ENCODE peak calls at places on chromosomes 3 and 15, in ten cellular contexts. I is cardiac fibroblast; V is NCI-H345; N is AG09319; W is head of caudate nucleus; X is EL; F is stimulated activated effector memory CD8-positive, alpha-beta T cell treated with anti-CD3 and anti-CD28 coated beads, Interleukin-12 subunit alpha, Interleukin-12 subunit beta, amount 100 ng/mL, for 72 hours; Y is H4; M is hippocampal formation; T is breast epithelium. Z is an unnamed sample.

GRCh38 chr3:78879516-78879860 is 888.3 kb downstream of the ROBO1 start:
- DNase-seq in I (no peak), V (no peak), N (no peak), T (no peak), Y (no peak), X (no peak), M (no peak), F (no peak), W (no peak), Z (no peak)

GRCh38 chr3:18194431-18194830 is 230.7 kb downstream of the SATB1 start:
- DNase-seq in W (no peak), M (no peak), F (no peak), V (no peak), N (no peak), X (peak; percentile 6), Y (peak; percentile 2), T (no peak), I (peak; percentile 57), Z (no peak)

GRCh38 chr3:65483475-65483874 is 555.2 kb downstream of the MAGI1 start:
- DNase-seq in Y (no peak), M (peak; percentile 73), T (peak; percentile 68), F (no peak), W (peak; percentile 30), V (peak; percentile 24), X (no peak), N (no peak), I (no peak), Z (peak; percentile 82)

GRCh38 chr15:71469393-71469792 is 341.0 kb upstream of the NR2E3 start:
- DNase-seq in M (no peak), V (no peak), T (no peak), I (no peak), W (no peak), F (no peak), N (peak; percentile 65), Y (no peak), X (peak; percentile 6), Z (no peak)

GRCh38 chr3:168467085-168467714 is 371.5 kb upstream of the GOLIM4 start:
- DNase-seq in M (peak; percentile 48), F (no peak), V (no peak), I (peak; percentile 51), W (peak; percentile 45), Y (peak; percentile 58), N (peak; percentile 1), T (no peak), X (peak; percentile 10), Z (peak; percentile 60)

GRCh38 chr3:174532776-174533175 is 326.4 kb upstream of the NAALADL2 start:
- DNase-seq in I (no peak), F (no peak), T (no peak), N (no peak), M (no peak), Y (no peak), X (no peak), V (no peak), W (no peak), Z (no peak)

GRCh38 chr15:47746516-47746915 is 29.2 kb downstream of the SEMA6D start:
- DNase-seq in N (no peak), T (no peak), M (no peak), F (no peak), W (no peak), X (no peak), I (no peak), Y (no peak), V (no peak), Z (no peak)

GRCh38 chr15:51874751-51875644 is 45.5 kb downstream of the TMOD3 start:
- DNase-seq in X (peak; percentile 98), N (peak; percentile 85), V (no peak), M (no peak), T (no peak), Y (peak; percentile 84), F (no peak), W (no peak), I (peak; percentile 99), Z (peak; percentile 70)

GRCh38 chr3:23435904-23436303 is 232.8 kb downstream of the UBE2E2 start:
- DNase-seq in I (no peak), F (no peak), X (no peak), M (no peak), W (no peak), N (no peak), T (no peak), V (no peak), Y (no peak), Z (no peak)

GRCh38 chr3:183924956-183925355 is 40.3 kb upstream of the PARL start:
- DNase-seq in X (no peak), Y (no peak), F (no peak), V (no peak), I (peak; percentile 93), M (no peak), T (no peak), N (no peak), W (no peak), Z (no peak)

GRCh38 chr3:99232696-99233095 is 331.2 kb upstream of the DCBLD2 start:
- DNase-seq in X (no peak), M (no peak), T (no peak), W (no peak), V (no peak), N (no peak), I (peak; percentile 48), Y (no peak), F (no peak), Z (no peak)

GRCh38 chr15:83324799-83325198 is 40.3 kb upstream of the BNC1 start:
- DNase-seq in Y (no peak), I (no peak), N (no peak), X (no peak), F (no peak), T (no peak), W (no peak), V (no peak), M (no peak), Z (no peak)

GRCh38 chr15:42674472-42674871 is 62.5 kb downstream of the CDAN1 start:
- DNase-seq in N (no peak), T (no peak), X (no peak), V (no peak), I (no peak), W (no peak), Y (no peak), F (no peak), M (no peak), Z (no peak)

GRCh38 chr15:90561344-90562244 is 31.9 kb downstream of the CRTC3 start:
- DNase-seq in V (no peak), F (no peak), T (no peak), X (no peak), M (no peak), I (peak; percentile 27), Y (no peak), W (no peak), N (peak; percentile 66), Z (no peak)

GRCh38 chr3:144296808-144297207 is 325.2 kb downstream of the DIPK2A start:
- DNase-seq in V (no peak), N (no peak), W (no peak), Y (no peak), X (no peak), M (no peak), I (no peak), T (no peak), F (no peak), Z (no peak)

GRCh38 chr3:119672791-119673190 is 4.4 kb downstream of the COX17 start:
- DNase-seq in M (no peak), Y (no peak), I (no peak), N (no peak), T (no peak), W (no peak), F (no peak), V (no peak), X (no peak), Z (no peak)

GRCh38 chr3:32002536-32003368 is 21.2 kb downstream of the ZNF860 start:
- DNase-seq in F (no peak), T (no peak), X (no peak), W (no peak), V (no peak), N (no peak), M (no peak), I (peak; percentile 84), Y (no peak), Z (no peak)

GRCh38 chr3:132255041-132255745 is 62.0 kb upstream of the ACP3 start:
- DNase-seq in M (no peak), N (peak; percentile 43), V (no peak), W (peak; percentile 67), Y (peak; percentile 65), I (peak; percentile 98), F (no peak), T (no peak), X (peak; percentile 37), Z (peak; percentile 59)

GRCh38 chr3:68876112-68876713 is 56.1 kb downstream of the TAFA4 start:
- DNase-seq in I (peak; percentile 85), M (peak; percentile 79), X (peak; percentile 62), V (peak; percentile 8), W (peak; percentile 59), Y (peak; percentile 37), T (no peak), F (no peak), N (peak; percentile 40), Z (peak; percentile 64)

GRCh38 chr3:170050753-170051152 is 13.0 kb downstream of the GPR160 start:
- DNase-seq in M (no peak), V (no peak), Y (no peak), F (no peak), I (no peak), N (no peak), T (no peak), X (no peak), W (no peak), Z (no peak)

GRCh38 chr3:115187149-115187757 is 40.2 kb upstream of the ZBTB20 start:
- DNase-seq in N (no peak), F (no peak), I (no peak), M (no peak), V (no peak), T (no peak), W (no peak), Y (no peak), X (no peak), Z (no peak)

GRCh38 chr15:91529534-91529933 is 324.0 kb upstream of the SLCO3A1 start:
- DNase-seq in V (no peak), Y (no peak), N (no peak), T (no peak), W (no peak), I (no peak), F (no peak), M (no peak), X (no peak), Z (no peak)

GRCh38 chr3:17478673-17479072 is 263.8 kb downstream of the TBC1D5 start:
- DNase-seq in N (peak; percentile 12), W (no peak), I (peak; percentile 93), T (no peak), Y (peak; percentile 55), X (peak; percentile 61), V (no peak), M (no peak), F (no peak), Z (no peak)

GRCh38 chr15:38745136-38745535 is 180.5 kb upstream of the RASGRP1 start:
- DNase-seq in M (no peak), F (no peak), N (peak; percentile 44), X (peak; percentile 14), Y (no peak), I (no peak), W (no peak), T (no peak), V (no peak), Z (no peak)

GRCh38 chr15:100049936-100050876 is 291.6 kb downstream of the ADAMTS17 start:
- DNase-seq in N (no peak), F (no peak), W (no peak), I (no peak), X (no peak), V (no peak), T (no peak), Y (no peak), M (no peak), Z (no peak)

GRCh38 chr15:25067725-25068309 is 113.0 kb downstream of the SNRPN start:
- DNase-seq in N (no peak), T (no peak), I (no peak), F (no peak), M (no peak), V (no peak), W (no peak), Y (no peak), X (no peak), Z (no peak)

GRCh38 chr3:160003520-160004128 is 15.0 kb downstream of the IL12A start:
- DNase-seq in I (peak; percentile 69), W (peak; percentile 62), F (no peak), Y (peak; percentile 67), X (peak; percentile 76), M (peak; percentile 58), V (peak; percentile 22), T (no peak), N (no peak), Z (peak; percentile 87)

GRCh38 chr3:20450611-20451010 is 264.6 kb upstream of the SGO1 start:
- DNase-seq in T (no peak), F (no peak), N (no peak), M (no peak), I (no peak), V (no peak), X (no peak), W (no peak), Y (no peak), Z (no peak)

Z was measured in islet precursor cell.